ENCODE peak calls at places on chromosomes 5 and 9, in five cellular contexts. One of them, this sample, is unnamed.

GRCh38 chr5:134140530-134141201 is 26.2 kb downstream of the TCF7 start:
- DNase-seq in HCT116: peak
- DNase-seq in stomach: peak
- DNase-seq in GM12892: no peak
- DNase-seq in vagina: peak
- DNase-seq in this sample: peak

GRCh38 chr5:54738973-54739367 is 221.4 kb downstream of the SNX18 start:
- DNase-seq in GM12892: no peak
- DNase-seq in stomach: no peak
- DNase-seq in HCT116: no peak
- DNase-seq in vagina: peak
- DNase-seq in this sample: no peak

GRCh38 chr5:147544556-147544955 is 34.7 kb upstream of the DPYSL3 start:
- DNase-seq in vagina: no peak
- DNase-seq in stomach: no peak
- DNase-seq in GM12892: no peak
- DNase-seq in HCT116: no peak
- DNase-seq in this sample: no peak

GRCh38 chr5:38641003-38641402 is 84.6 kb upstream of the LIFR start:
- DNase-seq in vagina: peak
- DNase-seq in GM12892: no peak
- DNase-seq in HCT116: no peak
- DNase-seq in stomach: no peak
- DNase-seq in this sample: no peak

GRCh38 chr5:38104497-38105230 is 153.7 kb upstream of the EGFLAM start:
- DNase-seq in stomach: no peak
- DNase-seq in vagina: no peak
- DNase-seq in GM12892: no peak
- DNase-seq in HCT116: no peak
- DNase-seq in this sample: no peak

GRCh38 chr9:13689925-13690324 is 410.4 kb upstream of the MPDZ start:
- DNase-seq in HCT116: no peak
- DNase-seq in stomach: no peak
- DNase-seq in vagina: no peak
- DNase-seq in GM12892: no peak
- DNase-seq in this sample: no peak

GRCh38 chr5:50846261-50846660 is 179.8 kb downstream of the PARP8 start:
- DNase-seq in vagina: no peak
- DNase-seq in HCT116: no peak
- DNase-seq in stomach: no peak
- DNase-seq in GM12892: no peak
- DNase-seq in this sample: no peak

GRCh38 chr5:92147263-92147662 is 764.1 kb upstream of the ARRDC3 start:
- DNase-seq in stomach: no peak
- DNase-seq in GM12892: no peak
- DNase-seq in vagina: no peak
- DNase-seq in HCT116: no peak
- DNase-seq in this sample: no peak

GRCh38 chr5:57666582-57666981 is 184.0 kb upstream of the ACTBL2 start:
- DNase-seq in vagina: no peak
- DNase-seq in HCT116: no peak
- DNase-seq in stomach: no peak
- DNase-seq in GM12892: no peak
- DNase-seq in this sample: no peak

GRCh38 chr9:27395484-27395921 is 98.6 kb upstream of the EQTN start:
- DNase-seq in GM12892: no peak
- DNase-seq in HCT116: no peak
- DNase-seq in stomach: no peak
- DNase-seq in vagina: no peak
- DNase-seq in this sample: no peak

GRCh38 chr5:157464518-157465171 is 4.6 kb downstream of the NIPAL4 start:
- DNase-seq in GM12892: no peak
- DNase-seq in vagina: no peak
- DNase-seq in stomach: peak
- DNase-seq in HCT116: peak
- DNase-seq in this sample: no peak
- TF ChIP-seq POLR2AphosphoS5 in GM12892: no peak
- TF ChIP-seq POLR2AphosphoS5 in vagina: no peak
- TF ChIP-seq POLR2AphosphoS5 in stomach: peak
- TF ChIP-seq POLR2AphosphoS5 in HCT116: peak
- TF ChIP-seq POLR2AphosphoS5 in this sample: peak

DNA sequence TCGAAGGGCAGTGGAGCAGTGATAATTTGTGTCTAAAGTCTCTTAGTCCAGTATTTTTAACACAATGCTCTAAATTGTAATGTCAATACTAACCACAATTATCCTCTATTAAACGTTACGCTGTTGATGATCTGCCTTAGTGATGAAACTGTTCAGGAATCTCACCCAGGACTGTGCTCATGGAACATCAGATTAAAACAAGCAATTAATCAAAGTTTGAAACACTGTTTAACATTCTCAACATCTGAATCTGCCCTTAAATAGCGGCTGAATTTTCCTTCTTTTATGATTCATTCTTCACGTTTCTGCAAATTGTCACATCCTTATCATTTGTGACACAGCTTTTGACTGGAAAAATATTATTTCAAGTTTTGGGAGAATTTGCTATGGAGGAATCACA is 113.8 kb downstream of the MARCHF11 start:
- DNase-seq in stomach: no peak
- DNase-seq in vagina: no peak
- DNase-seq in GM12892: no peak
- DNase-seq in HCT116: no peak
- DNase-seq in this sample: no peak
- TF ChIP-seq POLR2AphosphoS5 in stomach: no peak
- TF ChIP-seq POLR2AphosphoS5 in vagina: no peak
- TF ChIP-seq POLR2AphosphoS5 in GM12892: no peak
- TF ChIP-seq POLR2AphosphoS5 in HCT116: no peak
- TF ChIP-seq POLR2AphosphoS5 in this sample: no peak

GRCh38 chr9:138064547-138064946 is 187.0 kb downstream of the CACNA1B start:
- DNase-seq in vagina: no peak
- DNase-seq in GM12892: no peak
- DNase-seq in HCT116: no peak
- DNase-seq in stomach: no peak
- DNase-seq in this sample: no peak

GRCh38 chr9:138067594-138068367 is 190.2 kb downstream of the CACNA1B start:
- DNase-seq in vagina: no peak
- DNase-seq in HCT116: no peak
- DNase-seq in stomach: peak
- DNase-seq in GM12892: no peak
- DNase-seq in this sample: no peak

GRCh38 chr9:138063785-138064184 is 186.2 kb downstream of the CACNA1B start:
- DNase-seq in GM12892: no peak
- DNase-seq in vagina: no peak
- DNase-seq in HCT116: no peak
- DNase-seq in stomach: no peak
- DNase-seq in this sample: no peak

GRCh38 chr9:138065287-138065686 is 187.7 kb downstream of the CACNA1B start:
- DNase-seq in stomach: no peak
- DNase-seq in HCT116: no peak
- DNase-seq in vagina: no peak
- DNase-seq in GM12892: no peak
- DNase-seq in this sample: no peak

GRCh38 chr9:138066049-138066448 is 188.5 kb downstream of the CACNA1B start:
- DNase-seq in stomach: no peak
- DNase-seq in GM12892: no peak
- DNase-seq in HCT116: no peak
- DNase-seq in vagina: no peak
- DNase-seq in this sample: no peak
- TF ChIP-seq POLR2AphosphoS5 in stomach: no peak
- TF ChIP-seq POLR2AphosphoS5 in GM12892: no peak
- TF ChIP-seq POLR2AphosphoS5 in HCT116: no peak
- TF ChIP-seq POLR2AphosphoS5 in vagina: no peak
- TF ChIP-seq POLR2AphosphoS5 in this sample: no peak

GRCh38 chr5:122863240-122863639 is 17.8 kb downstream of the SNX24 start:
- DNase-seq in HCT116: no peak
- DNase-seq in vagina: no peak
- DNase-seq in stomach: no peak
- DNase-seq in GM12892: no peak
- DNase-seq in this sample: no peak
- TF ChIP-seq POLR2AphosphoS5 in HCT116: no peak
- TF ChIP-seq POLR2AphosphoS5 in vagina: no peak
- TF ChIP-seq POLR2AphosphoS5 in stomach: no peak
- TF ChIP-seq POLR2AphosphoS5 in GM12892: no peak
- TF ChIP-seq POLR2AphosphoS5 in this sample: no peak

DNA sequence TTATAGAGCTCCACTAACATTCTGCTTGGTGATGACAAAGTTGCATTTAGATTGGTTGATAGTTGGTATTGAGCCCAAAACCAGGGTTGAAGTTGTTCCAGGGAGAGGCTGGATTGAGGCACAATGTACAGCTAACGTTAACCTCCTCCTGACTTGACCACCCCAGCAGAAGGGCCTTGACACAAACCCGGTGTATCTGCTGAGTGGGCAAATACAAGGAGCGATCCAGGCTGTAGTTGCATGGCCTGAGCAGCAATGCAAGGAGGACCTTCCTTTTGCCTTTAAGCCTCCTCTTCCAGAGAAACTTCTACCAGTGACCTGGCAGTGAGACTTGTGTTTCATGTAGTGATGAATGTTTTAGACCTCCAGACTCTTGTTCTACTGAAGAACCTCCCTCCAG is 66.2 kb upstream of the GAS1 start:
- DNase-seq in GM12892: no peak
- DNase-seq in HCT116: no peak
- DNase-seq in stomach: no peak
- DNase-seq in vagina: no peak
- DNase-seq in this sample: no peak
- TF ChIP-seq POLR2AphosphoS5 in GM12892: no peak
- TF ChIP-seq POLR2AphosphoS5 in HCT116: no peak
- TF ChIP-seq POLR2AphosphoS5 in stomach: no peak
- TF ChIP-seq POLR2AphosphoS5 in vagina: no peak
- TF ChIP-seq POLR2AphosphoS5 in this sample: no peak

GRCh38 chr5:67031689-67032088 is 164.9 kb downstream of the CD180 start:
- DNase-seq in stomach: no peak
- DNase-seq in GM12892: no peak
- DNase-seq in vagina: no peak
- DNase-seq in HCT116: no peak
- DNase-seq in this sample: no peak

GRCh38 chr5:67035098-67035740 is 161.4 kb downstream of the CD180 start:
- DNase-seq in stomach: no peak
- DNase-seq in HCT116: no peak
- DNase-seq in GM12892: no peak
- DNase-seq in vagina: no peak
- DNase-seq in this sample: no peak

GRCh38 chr5:67033893-67034605 is 162.6 kb downstream of the CD180 start:
- DNase-seq in vagina: no peak
- DNase-seq in GM12892: no peak
- DNase-seq in HCT116: no peak
- DNase-seq in stomach: no peak
- DNase-seq in this sample: no peak

GRCh38 chr5:67030289-67031069 is 166.1 kb downstream of the CD180 start:
- DNase-seq in vagina: no peak
- DNase-seq in GM12892: no peak
- DNase-seq in stomach: no peak
- DNase-seq in HCT116: no peak
- DNase-seq in this sample: no peak

DNA sequence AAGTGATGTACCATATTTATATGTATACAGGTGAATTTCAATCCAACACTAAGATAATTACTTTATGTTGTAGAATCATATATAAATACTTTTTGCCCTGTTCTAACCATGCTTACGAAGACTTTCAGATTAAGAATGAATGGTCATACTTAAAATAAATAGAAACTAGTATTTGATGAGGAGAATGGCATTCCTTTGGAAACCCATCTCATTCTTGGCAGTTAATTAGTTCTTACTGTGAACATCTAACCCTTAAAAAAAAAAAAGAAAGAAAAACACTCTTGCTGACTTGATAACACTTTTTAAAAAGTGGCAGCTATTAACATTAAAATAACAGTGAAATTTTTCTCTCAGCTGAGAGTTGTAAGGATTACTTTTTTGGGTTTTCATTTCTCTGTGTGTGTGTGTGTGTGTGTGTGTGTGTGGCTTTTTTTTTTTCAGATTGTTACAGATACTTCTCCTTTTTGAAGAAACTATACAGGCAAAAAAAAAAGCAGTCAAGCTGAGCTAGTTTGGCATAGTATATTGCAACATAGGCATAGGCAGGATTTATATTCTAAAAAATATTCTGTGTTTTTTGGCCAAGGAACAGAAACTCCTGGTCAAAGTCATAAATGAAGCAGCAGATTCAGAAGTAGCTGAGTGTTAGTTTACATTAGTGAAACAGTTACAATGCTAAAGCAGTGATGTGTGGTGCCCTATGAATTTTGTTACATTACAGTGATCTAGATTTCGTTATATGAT is 163.5 kb downstream of the CD180 start:
- DNase-seq in stomach: no peak
- DNase-seq in vagina: no peak
- DNase-seq in GM12892: no peak
- DNase-seq in HCT116: no peak
- DNase-seq in this sample: no peak
- TF ChIP-seq POLR2AphosphoS5 in stomach: no peak
- TF ChIP-seq POLR2AphosphoS5 in vagina: no peak
- TF ChIP-seq POLR2AphosphoS5 in GM12892: no peak
- TF ChIP-seq POLR2AphosphoS5 in HCT116: no peak
- TF ChIP-seq POLR2AphosphoS5 in this sample: no peak

GRCh38 chr5:43432486-43433365 is 20.5 kb upstream of the CCL28 start:
- DNase-seq in vagina: no peak
- DNase-seq in HCT116: peak
- DNase-seq in stomach: peak
- DNase-seq in GM12892: no peak
- DNase-seq in this sample: no peak
- TF ChIP-seq POLR2AphosphoS5 in vagina: no peak
- TF ChIP-seq POLR2AphosphoS5 in HCT116: no peak
- TF ChIP-seq POLR2AphosphoS5 in stomach: peak
- TF ChIP-seq POLR2AphosphoS5 in GM12892: no peak
- TF ChIP-seq POLR2AphosphoS5 in this sample: no peak

DNA sequence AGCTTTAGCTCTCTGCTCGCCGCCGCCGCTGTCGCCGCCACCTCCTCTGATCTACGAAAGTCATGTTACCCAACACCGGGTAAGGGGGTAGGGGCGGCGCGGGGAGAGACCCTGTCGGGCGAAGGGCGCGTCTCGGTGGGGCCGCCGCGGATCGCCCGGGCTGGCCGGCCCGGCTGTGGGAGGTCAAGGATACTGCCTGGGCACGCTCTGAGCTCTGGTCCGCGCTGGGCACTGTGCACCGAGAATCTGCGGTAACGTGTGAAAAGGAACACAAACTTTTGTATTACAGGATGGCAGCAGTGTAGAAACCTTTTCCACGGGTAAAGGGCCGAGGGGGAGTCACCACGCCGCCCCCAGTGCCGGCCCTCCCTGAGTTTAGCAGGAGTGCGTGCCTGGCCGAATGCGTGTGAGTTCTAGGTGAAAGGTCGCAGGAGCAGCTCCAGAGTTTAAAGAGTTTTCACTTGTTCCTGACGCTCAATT is at the start of gene HSDL2:
- DNase-seq in vagina: peak
- DNase-seq in stomach: peak
- DNase-seq in HCT116: no peak
- DNase-seq in GM12892: no peak
- DNase-seq in this sample: no peak
- TF ChIP-seq POLR2AphosphoS5 in vagina: peak
- TF ChIP-seq POLR2AphosphoS5 in stomach: no peak
- TF ChIP-seq POLR2AphosphoS5 in HCT116: peak
- TF ChIP-seq POLR2AphosphoS5 in GM12892: no peak
- TF ChIP-seq POLR2AphosphoS5 in this sample: no peak